ENCODE peak calls at places on chromosomes 7 and 10, in nine cellular contexts. Y, L, E, P, Q, S, X, F and A are unnamed samples.

GRCh38 chr10:6239213-6239991 is 36.7 kb downstream of the PFKFB3 start:
- DNase-seq in Y (no peak), L (no peak), E (peak), P (peak), Q (no peak), S (no peak), X (no peak), F (peak), A (no peak)

GRCh38 chr10:70232859-70233108 is 445 bp downstream of the PPA1 start:
- DNase-seq in Y (no peak), L (no peak), E (no peak), P (no peak), Q (no peak), S (no peak), X (no peak), F (no peak), A (no peak)

GRCh38 chr7:151689196-151689971 is 169.7 kb upstream of the RHEB start:
- DNase-seq in Y (no peak), L (no peak), E (no peak), P (no peak), Q (no peak), S (peak), X (no peak), F (peak), A (no peak)

GRCh38 chr10:90930971-90931841 is 10.3 kb upstream of the ANKRD1 start:
- DNase-seq in Y (no peak), L (peak), E (no peak), P (peak), Q (peak), S (no peak), X (peak), F (peak), A (no peak)

GRCh38 chr10:77493851-77494788 is 143.5 kb downstream of the KCNMA1 start:
- DNase-seq in Y (no peak), L (no peak), E (no peak), P (peak), Q (peak), S (no peak), X (no peak), F (no peak), A (no peak)

GRCh38 chr7:143929224-143929920 is 5.7 kb upstream of the OR2F2 start:
- DNase-seq in Y (no peak), L (no peak), E (no peak), P (no peak), Q (no peak), S (no peak), X (no peak), F (no peak), A (no peak)

GRCh38 chr10:60954045-60954444 is 10.1 kb upstream of the RHOBTB1 start:
- DNase-seq in Y (no peak), L (no peak), E (no peak), P (no peak), Q (no peak), S (no peak), X (no peak), F (no peak), A (no peak)

GRCh38 chr10:43056568-43057011 is 20.3 kb upstream of the RET start:
- DNase-seq in Y (peak), L (peak), E (no peak), P (peak), Q (no peak), S (no peak), X (no peak), F (no peak), A (no peak)

GRCh38 chr10:109978481-109978880 is 29.3 kb upstream of the ADD3 start:
- DNase-seq in Y (peak), L (no peak), E (peak), P (peak), Q (peak), S (no peak), X (no peak), F (no peak), A (no peak)

GRCh38 chr10:80272793-80273522 is 16.5 kb downstream of the MAT1A start:
- DNase-seq in Y (no peak), L (no peak), E (no peak), P (peak), Q (no peak), S (no peak), X (no peak), F (no peak), A (no peak)

GRCh38 chr10:15254808-15255655 is 86.5 kb upstream of the NMT2 start:
- DNase-seq in Y (no peak), L (no peak), E (no peak), P (peak), Q (peak), S (peak), X (no peak), F (no peak), A (peak)

GRCh38 chr7:141945356-141945755 is 1.4 kb downstream of the CLEC5A start:
- DNase-seq in Y (no peak), L (no peak), E (no peak), P (no peak), Q (no peak), S (no peak), X (no peak), F (no peak), A (no peak)

GRCh38 chr7:141354251-141354650 is 197.0 kb upstream of the AGK start:
- DNase-seq in Y (no peak), L (no peak), E (no peak), P (no peak), Q (no peak), S (no peak), X (no peak), F (no peak), A (no peak)

GRCh38 chr10:3820255-3820654 is 35.2 kb upstream of the KLF6 start:
- DNase-seq in Y (no peak), L (no peak), E (no peak), P (no peak), Q (no peak), S (no peak), X (no peak), F (no peak), A (no peak)